ENCODE peak calls at places on chromosomes 16 and 17, in nine cellular contexts. Q, B, N, J, M, T, H, I and V are unnamed samples.

GRCh38 chr17:33942414-33942813 is 312.7 kb upstream of the CCL2 start:
- DNase-seq in Q (no peak), B (no peak), N (no peak), J (no peak), M (no peak), T (no peak), H (no peak), I (no peak), V (no peak)

GRCh38 chr17:21573961-21574610 is 118.2 kb upstream of the KCNJ18 start:
- DNase-seq in Q (peak; percentile 26), B (peak; percentile 89), N (peak; percentile 38), J (peak; percentile 75), M (no peak), T (peak; percentile 68), H (peak; percentile 44), I (peak; percentile 60), V (no peak)

GRCh38 chr17:63911657-63912100 is 621 bp upstream of the CSHL1 start:
- DNase-seq in Q (peak; percentile 60), B (peak; percentile 79), N (peak; percentile 44), J (no peak), M (no peak), T (peak; percentile 8), H (no peak), I (peak; percentile 31), V (peak; percentile 37)

GRCh38 chr17:80064696-80065095 is 28.3 kb downstream of the CCDC40 start:
- DNase-seq in Q (no peak), B (no peak), N (no peak), J (no peak), M (no peak), T (no peak), H (no peak), I (no peak), V (no peak)

GRCh38 chr17:29158096-29158495 is 22.1 kb downstream of the MYO18A start:
- DNase-seq in Q (no peak), B (no peak), N (no peak), J (no peak), M (no peak), T (no peak), H (no peak), I (no peak), V (no peak)

GRCh38 chr17:47987240-47987835 is 16.4 kb downstream of the CDK5RAP3 start:
- DNase-seq in Q (no peak), B (no peak), N (no peak), J (no peak), M (no peak), T (no peak), H (no peak), I (no peak), V (no peak)

GRCh38 chr16:648071-648785 is 937 bp upstream of the WDR90 start:
- DNase-seq in Q (no peak), B (peak; percentile 46), N (peak; percentile 90), J (peak; percentile 90), M (no peak), T (no peak), H (peak; percentile 64), I (no peak), V (peak; percentile 34)

GRCh38 chr16:21156767-21157467 is 1.6 kb upstream of the LDAF1 start:
- DNase-seq in Q (peak; percentile 21), B (peak; percentile 50), N (peak; percentile 30), J (no peak), M (no peak), T (peak; percentile 83), H (no peak), I (peak; percentile 43), V (peak; percentile 40)

GRCh38 chr16:87207509-87207908 is 109.7 kb downstream of the C16orf95 start:
- DNase-seq in Q (peak; percentile 44), B (no peak), N (no peak), J (no peak), M (no peak), T (peak; percentile 81), H (no peak), I (no peak), V (peak; percentile 60)

GRCh38 chr17:39763046-39763800 is 25.5 kb downstream of the GRB7 start:
- DNase-seq in Q (no peak), B (no peak), N (no peak), J (no peak), M (no peak), T (peak; percentile 35), H (no peak), I (no peak), V (no peak)

GRCh38 chr17:82354804-82355308 is 4.2 kb upstream of the TEX19 start:
- DNase-seq in Q (no peak), B (no peak), N (no peak), J (no peak), M (no peak), T (no peak), H (no peak), I (no peak), V (no peak)

GRCh38 chr17:45405250-45406086 is 27.2 kb downstream of the ARHGAP27 start:
- DNase-seq in Q (no peak), B (peak; percentile 37), N (peak; percentile 89), J (peak; percentile 78), M (no peak), T (no peak), H (no peak), I (no peak), V (no peak)

GRCh38 chr16:88705076-88705684 is 1.0 kb downstream of the RNF166 start:
- DNase-seq in Q (no peak), B (no peak), N (peak; percentile 44), J (peak; percentile 10), M (no peak), T (peak; percentile 34), H (no peak), I (no peak), V (peak; percentile 75)

GRCh38 chr17:40364121-40364861 is at the start of gene GJD3:
- DNase-seq in Q (no peak), B (no peak), N (no peak), J (no peak), M (no peak), T (no peak), H (no peak), I (no peak), V (no peak)

GRCh38 chr17:82887255-82888164 is 47.7 kb upstream of the ZNF750 start:
- DNase-seq in Q (no peak), B (no peak), N (no peak), J (no peak), M (no peak), T (peak; percentile 46), H (no peak), I (no peak), V (peak; percentile 91)

GRCh38 chr17:27651411-27652345 is 20.7 kb downstream of the LGALS9 start:
- DNase-seq in Q (peak; percentile 82), B (peak; percentile 79), N (peak; percentile 81), J (no peak), M (peak; percentile 94), T (peak; percentile 39), H (peak; percentile 56), I (peak; percentile 70), V (peak; percentile 61)

GRCh38 chr17:21094298-21094704 is 32.5 kb upstream of the DHRS7B start:
- DNase-seq in Q (no peak), B (no peak), N (no peak), J (no peak), M (no peak), T (no peak), H (no peak), I (no peak), V (no peak)

GRCh38 chr17:8158267-8159031 is 4.3 kb downstream of the VAMP2 start:
- DNase-seq in Q (peak; percentile 98), B (peak; percentile 96), N (peak; percentile 97), J (peak; percentile 67), M (peak; percentile 99), T (peak; percentile 87), H (peak; percentile 96), I (peak; percentile 95), V (peak; percentile 83)
- TF ChIP-seq POLR2A in Q (peak; percentile 29), B (no peak), N (peak; percentile 35), J (no peak), M (no peak), T (peak; percentile 26), H (peak; percentile 23), I (peak; percentile 43), V (no peak)

GRCh38 chr17:65509032-65509431 is 52.4 kb downstream of the AXIN2 start:
- DNase-seq in Q (no peak), B (no peak), N (no peak), J (no peak), M (no peak), T (no peak), H (no peak), I (no peak), V (no peak)
- TF ChIP-seq CTCF in Q (no peak), B (no peak), N (no peak), J (no peak), M (no peak), T (no peak), H (no peak), I (no peak), V (no peak)

DNA sequence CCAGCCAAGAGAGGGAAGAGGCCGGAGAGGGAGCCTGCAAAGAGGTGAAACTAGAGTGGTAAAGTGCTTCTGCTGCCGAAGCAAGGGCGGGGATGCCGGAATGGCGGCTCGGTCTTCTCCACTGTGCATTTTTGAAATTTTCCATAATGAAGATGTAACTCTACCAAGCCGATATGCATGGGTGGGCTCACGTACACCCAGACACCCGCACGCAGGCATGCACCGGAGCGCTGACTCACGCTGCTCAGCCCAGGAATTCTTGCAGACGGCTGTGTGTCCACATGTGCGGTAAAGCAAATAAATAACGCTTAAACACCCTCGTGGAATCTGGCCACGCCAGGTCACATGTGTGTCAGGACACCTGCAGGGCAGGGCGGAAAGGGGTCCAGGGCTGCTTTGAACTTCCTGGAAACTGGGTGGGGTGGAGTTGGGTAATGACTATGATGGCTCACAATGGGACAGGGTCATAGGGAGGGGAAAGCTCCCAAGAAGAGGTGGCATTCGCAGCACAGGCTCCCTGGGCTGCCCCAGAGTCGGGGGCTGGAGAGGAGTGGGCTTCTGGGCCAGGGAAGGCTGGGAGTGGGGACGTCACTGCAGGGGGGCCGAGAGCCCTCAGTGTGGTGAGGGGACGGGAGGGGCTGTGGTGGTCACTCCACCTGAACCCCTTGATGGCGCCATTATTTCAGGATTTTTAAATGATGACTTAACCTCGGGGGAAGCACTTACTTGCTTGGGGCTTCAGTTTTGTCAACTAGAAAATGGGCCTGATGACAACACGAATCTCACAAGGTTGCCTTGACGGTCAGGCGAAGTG is 265.5 kb downstream of the PARN start:
- DNase-seq in Q (no peak), B (no peak), N (no peak), J (peak; percentile 62), M (no peak), T (peak; percentile 89), H (no peak), I (no peak), V (no peak)
- TF ChIP-seq POLR2A in Q (no peak), B (no peak), N (no peak), J (no peak), M (no peak), T (no peak), H (no peak), I (no peak), V (no peak)

GRCh38 chr17:55742272-55743102 is 8.4 kb upstream of the PCTP start:
- DNase-seq in Q (no peak), B (no peak), N (no peak), J (no peak), M (no peak), T (no peak), H (no peak), I (no peak), V (no peak)
- TF ChIP-seq CTCF in Q (no peak), B (no peak), N (no peak), J (no peak), M (no peak), T (no peak), H (no peak), I (no peak), V (no peak)